ENCODE peak calls at places on chromosomes 3 and 15, in ten cellular contexts. Z, S, G, P, U, M, H, W, Q and Y are unnamed samples.

GRCh38 chr3:129616713-129617112 is 10.2 kb upstream of the PLXND1 start:
- DNase-seq in W (no peak), Q (no peak), S (no peak), U (no peak), H (no peak), Z (peak; percentile 83), G (no peak), M (peak; percentile 48), P (no peak), Y (no peak)

GRCh38 chr15:98620020-98620419 is 28.3 kb upstream of the IGF1R start:
- DNase-seq in Z (no peak), G (no peak), S (no peak), H (no peak), W (no peak), M (no peak), Q (no peak), U (no peak), P (no peak), Y (no peak)

GRCh38 chr15:81098884-81099601 is 35.0 kb upstream of the CFAP161 start:
- DNase-seq in M (no peak), H (no peak), G (no peak), Q (no peak), S (no peak), P (no peak), Z (peak; percentile 36), W (no peak), U (peak; percentile 11), Y (no peak)

GRCh38 chr3:19931180-19931692 is 2.8 kb downstream of the EFHB start:
- DNase-seq in M (no peak), U (no peak), Q (no peak), G (no peak), H (no peak), W (no peak), S (no peak), P (no peak), Z (no peak), Y (no peak)

GRCh38 chr3:196219970-196220311 is 3.6 kb downstream of the SLC51A start:
- DNase-seq in M (no peak), G (no peak), W (no peak), U (no peak), H (no peak), P (no peak), Z (no peak), Q (no peak), S (no peak), Y (no peak)

GRCh38 chr3:191361456-191361855 is 31.1 kb upstream of the UTS2B start:
- DNase-seq in Z (no peak), S (no peak), G (no peak), W (no peak), H (no peak), U (peak; percentile 67), P (no peak), Q (no peak), M (peak; percentile 14), Y (no peak)

GRCh38 chr15:100515758-100516157 is 13.0 kb downstream of the CERS3 start:
- DNase-seq in M (peak; percentile 37), P (no peak), Z (no peak), H (no peak), S (no peak), Q (no peak), W (no peak), U (no peak), G (no peak), Y (no peak)

GRCh38 chr15:74384566-74385441 is 17.4 kb upstream of the CYP11A1 start:
- DNase-seq in U (no peak), M (peak; percentile 98), Q (peak; percentile 28), Z (no peak), H (no peak), W (no peak), G (no peak), S (peak; percentile 84), P (peak; percentile 40), Y (no peak)

GRCh38 chr3:168436327-168436726 is 340.6 kb upstream of the GOLIM4 start:
- DNase-seq in G (no peak), Z (no peak), Q (no peak), U (no peak), M (no peak), S (no peak), P (no peak), H (no peak), W (no peak), Y (no peak)

GRCh38 chr15:51580385-51580784 is 42.2 kb downstream of the DMXL2 start:
- DNase-seq in Z (no peak), W (no peak), Q (no peak), U (no peak), P (no peak), G (no peak), H (no peak), S (no peak), M (no peak), Y (no peak)

GRCh38 chr3:197533396-197534347 is 22.1 kb downstream of the BDH1 start:
- DNase-seq in Q (no peak), M (peak; percentile 87), U (no peak), S (no peak), Z (no peak), G (no peak), W (no peak), H (no peak), P (no peak), Y (no peak)

GRCh38 chr3:120801484-120801883 is 58.9 kb downstream of the GTF2E1 start:
- DNase-seq in Z (no peak), M (no peak), U (no peak), W (no peak), S (no peak), G (no peak), Q (no peak), P (no peak), H (no peak), Y (no peak)

GRCh38 chr3:195184716-195185421 is 86.1 kb downstream of the XXYLT1 start:
- DNase-seq in Z (peak; percentile 26), W (no peak), U (peak; percentile 92), G (no peak), P (no peak), Q (no peak), H (no peak), S (no peak), M (no peak), Y (no peak)

GRCh38 chr15:94582368-94582767 is 351.0 kb downstream of the MCTP2 start:
- DNase-seq in Z (no peak), M (peak; percentile 48), G (no peak), W (peak; percentile 4), U (peak; percentile 61), S (peak; percentile 25), Q (peak; percentile 29), P (no peak), H (peak; percentile 36), Y (peak; percentile 28)

GRCh38 chr3:193563999-193564398 is 9.3 kb upstream of the ATP13A4 start:
- DNase-seq in P (no peak), W (no peak), G (no peak), Q (no peak), H (no peak), S (peak; percentile 9), U (peak; percentile 23), M (peak; percentile 71), Z (no peak), Y (no peak)
- TF ChIP-seq CTCF in P (no peak), W (no peak), G (no peak), Q (no peak), H (no peak), S (no peak), U (peak; percentile 47), M (peak; percentile 86), Z (no peak), Y (peak; percentile 24)

GRCh38 chr3:141280086-141280485 is 48.5 kb downstream of the PXYLP1 start:
- DNase-seq in Z (peak; percentile 26), Q (no peak), W (no peak), U (no peak), M (no peak), G (no peak), H (no peak), S (no peak), P (peak; percentile 72), Y (no peak)
- TF ChIP-seq CTCF in Z (no peak), Q (no peak), W (no peak), U (no peak), M (no peak), G (no peak), H (no peak), S (no peak), P (no peak), Y (no peak)

GRCh38 chr3:66816110-66816761 is 181.9 kb upstream of the KBTBD8 start:
- DNase-seq in S (peak; percentile 30), M (peak; percentile 66), Z (peak; percentile 83), Q (peak; percentile 47), W (no peak), H (no peak), U (peak; percentile 84), G (no peak), P (peak; percentile 77), Y (no peak)
- TF ChIP-seq CTCF in S (peak; percentile 56), M (peak; percentile 49), Z (peak; percentile 73), Q (peak; percentile 61), W (peak; percentile 70), H (peak; percentile 69), U (peak; percentile 46), G (peak; percentile 47), P (peak; percentile 34), Y (peak; percentile 71)

GRCh38 chr3:142003291-142003690 is 126.8 kb downstream of the ATP1B3 start:
- DNase-seq in Z (no peak), G (no peak), W (no peak), U (peak; percentile 9), S (no peak), P (no peak), H (no peak), Q (no peak), M (no peak), Y (no peak)

GRCh38 chr3:141994856-141995255 is 118.4 kb downstream of the ATP1B3 start:
- DNase-seq in G (no peak), P (no peak), S (no peak), Z (no peak), M (no peak), H (no peak), U (no peak), W (no peak), Q (no peak), Y (no peak)

GRCh38 chr3:141996437-141996836 is 120.0 kb downstream of the ATP1B3 start:
- DNase-seq in Q (no peak), Z (no peak), U (no peak), P (no peak), W (no peak), S (no peak), M (peak; percentile 54), G (no peak), H (no peak), Y (no peak)

GRCh38 chr3:142000341-142000870 is 124.0 kb downstream of the ATP1B3 start:
- DNase-seq in W (no peak), Z (no peak), U (no peak), G (no peak), M (no peak), Q (no peak), H (no peak), S (no peak), P (peak; percentile 7), Y (no peak)

GRCh38 chr3:141998674-141999290 is 122.3 kb downstream of the ATP1B3 start:
- DNase-seq in Z (peak; percentile 35), M (peak; percentile 17), U (peak; percentile 37), W (no peak), P (peak; percentile 35), G (no peak), H (no peak), Q (peak; percentile 14), S (peak; percentile 26), Y (no peak)
- TF ChIP-seq CTCF in Z (peak; percentile 61), M (peak; percentile 17), U (peak; percentile 54), W (peak; percentile 35), P (peak; percentile 41), G (peak; percentile 25), H (no peak), Q (peak; percentile 58), S (peak; percentile 67), Y (no peak)